ENCODE peak calls at places on chromosomes 2 and 18, in five cellular contexts. E is astrocyte of the spinal cord, N is AG10803, H is sigmoid colon, Q is right lobe of liver. I is an unnamed sample.

GRCh38 chr2:226185613-226186211 is 613.9 kb downstream of the IRS1 start:
- DNase-seq in E (peak; percentile 92), N (peak; percentile 99), H (no peak), Q (no peak), I (no peak)

GRCh38 chr2:53202063-53202462 is 565.5 kb upstream of the CHAC2 start:
- DNase-seq in E (peak; percentile 80), N (peak; percentile 80), H (no peak), Q (no peak), I (no peak)

GRCh38 chr2:27887830-27888229 is 2.4 kb downstream of the RBKS start:
- DNase-seq in E (no peak), N (no peak), H (no peak), Q (no peak), I (no peak)

GRCh38 chr2:96505231-96505889 is at the start of gene NEURL3:
- DNase-seq in E (peak; percentile 15), N (no peak), H (no peak), Q (peak; percentile 72), I (no peak)

GRCh38 chr2:231222318-231223000 is 24.0 kb downstream of the ARMC9 start:
- DNase-seq in E (peak; percentile 30), N (peak; percentile 83), H (peak; percentile 65), Q (no peak), I (no peak)

GRCh38 chr2:120287183-120288015 is 34.7 kb downstream of the RALB start:
- DNase-seq in E (peak; percentile 79), N (peak; percentile 84), H (no peak), Q (no peak), I (no peak)

GRCh38 chr2:677056-677949 is at the start of gene TMEM18:
- DNase-seq in E (peak; percentile 98), N (peak; percentile 99), H (peak; percentile 98), Q (peak; percentile 94), I (no peak)

GRCh38 chr2:133504566-133505505 is 63.4 kb downstream of the NCKAP5 start:
- DNase-seq in E (peak; percentile 61), N (peak; percentile 43), H (no peak), Q (peak; percentile 67), I (no peak)

GRCh38 chr2:172403881-172404470 is 23.4 kb upstream of the ITGA6 start:
- DNase-seq in E (no peak), N (no peak), H (no peak), Q (no peak), I (no peak)

GRCh38 chr2:99450199-99450598 is 39.6 kb downstream of the REV1 start:
- DNase-seq in E (no peak), N (no peak), H (no peak), Q (no peak), I (no peak)

GRCh38 chr18:44654555-44654954 is 26.1 kb upstream of the SETBP1 start:
- DNase-seq in E (peak; percentile 79), N (peak; percentile 85), H (no peak), Q (no peak), I (no peak)

GRCh38 chr18:26121476-26121875 is 12.2 kb upstream of the PSMA8 start:
- DNase-seq in E (no peak), N (peak; percentile 22), H (no peak), Q (no peak), I (no peak)

GRCh38 chr18:55672574-55673361 is 84.8 kb upstream of the TCF4 start:
- DNase-seq in E (no peak), N (peak; percentile 22), H (no peak), Q (no peak), I (no peak)

GRCh38 chr2:233410191-233410760 is 56.0 kb downstream of the DGKD start:
- DNase-seq in E (no peak), N (no peak), H (no peak), Q (no peak), I (no peak)
- TF ChIP-seq CTCF in E (no peak), N (no peak), H (no peak), Q (no peak), I (no peak)

DNA sequence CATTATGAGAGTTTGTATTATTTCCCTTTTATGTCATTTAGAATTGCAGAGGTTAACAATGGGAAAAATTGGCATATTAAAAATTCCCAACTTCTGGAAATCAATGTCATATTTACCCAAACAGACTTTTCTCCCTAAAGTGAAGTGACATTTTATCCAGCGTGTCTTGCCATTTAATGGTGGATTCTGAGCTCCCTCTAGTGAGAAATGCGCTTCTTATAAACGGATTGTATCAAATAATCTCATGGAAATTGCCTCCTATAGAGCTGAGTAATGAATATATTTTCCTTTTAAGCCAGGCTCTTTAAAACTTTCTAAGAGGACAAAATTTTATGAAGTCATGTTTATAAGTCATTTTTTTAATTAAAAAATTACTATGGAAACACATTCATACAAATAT is 5.7 kb upstream of the GCFC2 start:
- DNase-seq in E (no peak), N (peak; percentile 15), H (no peak), Q (no peak), I (no peak)
- TF ChIP-seq CTCF in E (no peak), N (no peak), H (no peak), Q (peak; percentile 12), I (peak; percentile 52)

DNA sequence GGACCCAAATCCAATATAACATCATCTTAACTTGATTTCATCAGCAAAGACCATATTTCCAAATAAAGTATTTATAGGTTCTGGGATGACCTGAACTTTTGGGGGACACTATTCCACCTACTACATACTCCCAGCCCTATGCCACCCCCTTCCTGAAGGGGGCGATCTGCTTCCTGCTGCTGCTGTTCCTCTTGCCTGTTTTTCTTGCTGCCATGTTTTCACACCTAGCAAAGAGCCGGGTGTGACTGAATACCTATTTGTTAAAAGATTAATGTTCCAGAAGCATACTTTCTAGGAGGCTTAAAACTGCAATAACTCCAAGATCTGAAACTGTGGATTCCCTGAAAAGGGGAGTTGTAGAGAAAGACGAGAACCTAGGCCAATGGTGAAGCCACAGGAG is 89.7 kb downstream of the ICOS start:
- DNase-seq in E (no peak), N (no peak), H (no peak), Q (no peak), I (no peak)
- TF ChIP-seq CTCF in E (peak; percentile 19), N (peak; percentile 12), H (no peak), Q (peak; percentile 7), I (peak; percentile 47)

GRCh38 chr2:30503007-30503691 is 56.1 kb downstream of the LCLAT1 start:
- DNase-seq in E (no peak), N (peak; percentile 24), H (no peak), Q (no peak), I (no peak)
- TF ChIP-seq CTCF in E (peak; percentile 2), N (no peak), H (no peak), Q (no peak), I (peak; percentile 71)

GRCh38 chr18:46037512-46038305 is 34.4 kb downstream of the PSTPIP2 start:
- DNase-seq in E (no peak), N (no peak), H (no peak), Q (no peak), I (no peak)

GRCh38 chr18:46035701-46036680 is 36.1 kb downstream of the PSTPIP2 start:
- DNase-seq in E (peak; percentile 73), N (peak; percentile 75), H (no peak), Q (no peak), I (no peak)

GRCh38 chr18:46039967-46040746 is 31.9 kb downstream of the PSTPIP2 start:
- DNase-seq in E (no peak), N (no peak), H (no peak), Q (no peak), I (no peak)

GRCh38 chr18:46042571-46043123 is 29.4 kb downstream of the PSTPIP2 start:
- DNase-seq in E (peak; percentile 84), N (peak; percentile 79), H (no peak), Q (no peak), I (no peak)

DNA sequence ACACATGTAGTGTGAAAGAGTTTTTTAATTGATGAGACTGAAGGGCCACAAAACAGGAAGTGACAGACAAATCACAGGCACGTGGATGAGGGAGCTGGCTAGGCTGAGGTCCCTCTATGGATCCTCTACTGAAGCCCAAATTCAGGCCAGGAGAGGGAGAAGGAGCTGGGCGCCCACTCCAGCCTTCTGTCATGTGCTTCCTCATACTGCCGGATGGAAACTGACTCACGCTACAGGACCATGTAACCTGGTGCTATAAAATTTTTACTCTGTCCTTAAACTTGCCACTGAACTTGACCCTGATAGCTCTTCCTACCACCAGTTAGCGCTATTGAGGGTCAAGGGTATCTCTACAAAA is 31.3 kb downstream of the PSTPIP2 start:
- DNase-seq in E (no peak), N (no peak), H (no peak), Q (no peak), I (no peak)
- TF ChIP-seq CTCF in E (no peak), N (no peak), H (no peak), Q (no peak), I (no peak)

GRCh38 chr2:199485732-199486335 is 28.1 kb upstream of the SATB2 start:
- DNase-seq in E (peak; percentile 55), N (peak; percentile 64), H (no peak), Q (peak; percentile 78), I (no peak)
- TF ChIP-seq CTCF in E (peak; percentile 84), N (peak; percentile 91), H (peak; percentile 29), Q (peak; percentile 67), I (peak; percentile 83)